ENCODE peak calls at places on chromosomes 5 and 9, in four cellular contexts. O is IMR-90, N is HCT116, W is breast epithelium. B is an unnamed sample. For H3K9me3, the result is how much of the 10 kb centered on the place peaks cover.

GRCh38 chr9:33151007-33151557 is 16.1 kb downstream of the B4GALT1 start:
- DNase-seq in O (peak), N (no peak), W (no peak), B (no peak)

GRCh38 chr5:43155394-43156096 is 34.8 kb downstream of the ZNF131 start:
- DNase-seq in O (no peak), N (no peak), W (no peak), B (no peak)

GRCh38 chr5:138504799-138505198 is 38.2 kb downstream of the ETF1 start:
- DNase-seq in O (no peak), N (no peak), W (no peak), B (no peak)

GRCh38 chr9:110891760-110892159 is 146.5 kb downstream of the LPAR1 start:
- DNase-seq in O (peak), N (no peak), W (no peak), B (no peak)

GRCh38 chr9:129886226-129887174 is 51.2 kb downstream of the USP20 start:
- DNase-seq in O (no peak), N (no peak), W (no peak), B (peak)

GRCh38 chr5:116371935-116372334 is 202.7 kb downstream of the SEMA6A start:
- DNase-seq in O (no peak), N (no peak), W (no peak), B (no peak)

GRCh38 chr9:15144567-15145174 is 162.3 kb downstream of the TTC39B start:
- DNase-seq in O (no peak), N (peak), W (no peak), B (no peak)

GRCh38 chr9:37929441-37929895 is 25.5 kb upstream of the SLC25A51 start:
- DNase-seq in O (peak), N (peak), W (no peak), B (no peak)

GRCh38 chr5:95080456-95080855 is 204.4 kb downstream of the MCTP1 start:
- DNase-seq in O (no peak), N (no peak), W (no peak), B (no peak)

GRCh38 chr5:78896128-78896527 is 89.0 kb downstream of the ARSB start:
- DNase-seq in O (peak), N (no peak), W (no peak), B (no peak)

GRCh38 chr5:160197341-160198147 is 31.8 kb upstream of the FABP6 start:
- DNase-seq in O (peak), N (no peak), W (no peak), B (no peak)

GRCh38 chr5:72510610-72511121 is 3.5 kb upstream of the ZNF366 start:
- DNase-seq in O (peak), N (no peak), W (no peak), B (no peak)

GRCh38 chr5:103425686-103426454 is 136.7 kb downstream of the NUDT12 start:
- DNase-seq in O (peak), N (no peak), W (no peak), B (no peak)

GRCh38 chr9:136729144-136729543 is 13.6 kb downstream of the LCN10 start:
- DNase-seq in O (no peak), N (no peak), W (no peak), B (no peak)

GRCh38 chr5:67992919-67993318 is 222.6 kb upstream of the PIK3R1 start:
- DNase-seq in O (peak), N (no peak), W (no peak), B (no peak)

GRCh38 chr5:63962345-63962744 is at the start of gene HTR1A:
- DNase-seq in O (no peak), N (no peak), W (no peak), B (no peak)

GRCh38 chr5:133723651-133724366 is 111.5 kb upstream of the FSTL4 start:
- DNase-seq in O (no peak), N (no peak), W (no peak), B (no peak)

GRCh38 chr9:96612105-96612965 is 7.3 kb downstream of the CDC14B start:
- DNase-seq in O (peak), N (no peak), W (no peak), B (no peak)

GRCh38 chr5:171428849-171429542 is 9.5 kb downstream of the FGF18 start:
- DNase-seq in O (no peak), N (no peak), W (no peak), B (no peak)

GRCh38 chr5:133460172-133460758 is 152.1 kb downstream of the FSTL4 start:
- DNase-seq in O (no peak), N (peak), W (no peak), B (no peak)

GRCh38 chr5:123545506-123545905 is 33.5 kb downstream of the CSNK1G3 start:
- DNase-seq in O (no peak), N (no peak), W (no peak), B (no peak)

GRCh38 chr5:158770506-158770905 is 329.2 kb downstream of the EBF1 start:
- DNase-seq in O (no peak), N (peak), W (no peak), B (no peak)

GRCh38 chr9:11356101-11356500 is 743.3 kb upstream of the PTPRD start:
- DNase-seq in O (no peak), N (no peak), W (no peak), B (no peak)

GRCh38 chr9:85960688-85961093 is 19.7 kb downstream of the NAA35 start:
- DNase-seq in O (peak), N (no peak), W (no peak), B (no peak)

GRCh38 chr9:2234371-2234893 is 219.3 kb downstream of the SMARCA2 start:
- DNase-seq in O (peak), N (no peak), W (no peak), B (no peak)

GRCh38 chr9:89277043-89277442 is 34.0 kb upstream of the CKS2 start:
- DNase-seq in O (no peak), N (no peak), W (no peak), B (no peak)
- H3K9me3 ChIP-seq in O (under half), N (under half), W (under half), B (under half)

DNA sequence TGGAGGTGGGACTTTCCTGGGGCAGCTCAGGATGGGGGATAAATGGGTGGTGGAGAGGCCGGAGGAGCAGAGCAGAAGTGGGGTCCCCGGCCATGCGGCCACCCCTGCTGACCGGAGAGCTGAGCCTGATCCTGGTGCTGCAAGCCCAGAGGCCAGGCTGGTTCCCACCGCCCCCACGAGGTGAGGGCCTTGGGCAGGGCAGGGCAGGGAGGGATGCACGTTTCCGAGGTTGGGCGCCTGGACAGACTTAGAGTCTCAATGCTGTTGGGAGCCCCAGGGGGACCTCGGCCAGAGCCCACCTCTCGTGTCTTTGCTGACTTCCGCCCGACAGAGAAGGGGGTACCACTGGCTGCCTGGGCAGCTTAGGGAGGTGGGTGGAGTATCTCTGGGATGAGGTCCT is 5.5 kb downstream of the OBP2A start:
- DNase-seq in O (no peak), N (no peak), W (no peak), B (no peak)
- H3K9me3 ChIP-seq in O (under half), N (under half), W (under half), B (under half)

GRCh38 chr5:96742519-96742918 is 65.2 kb downstream of the ERAP1 start:
- DNase-seq in O (no peak), N (no peak), W (no peak), B (no peak)
- H3K9me3 ChIP-seq in O (under half), N (under half), W (under half), B (under half)

GRCh38 chr9:77017505-77017894 is 2.0 kb upstream of the FOXB2 start:
- DNase-seq in O (no peak), N (no peak), W (no peak), B (no peak)

GRCh38 chr9:77018058-77019009 is 1.1 kb upstream of the FOXB2 start:
- DNase-seq in O (no peak), N (no peak), W (no peak), B (no peak)

GRCh38 chr9:77020438-77021264 is 1.2 kb downstream of the FOXB2 start:
- DNase-seq in O (no peak), N (no peak), W (no peak), B (no peak)

GRCh38 chr9:77019810-77020437 is 469 bp downstream of the FOXB2 start:
- DNase-seq in O (no peak), N (no peak), W (no peak), B (no peak)

DNA sequence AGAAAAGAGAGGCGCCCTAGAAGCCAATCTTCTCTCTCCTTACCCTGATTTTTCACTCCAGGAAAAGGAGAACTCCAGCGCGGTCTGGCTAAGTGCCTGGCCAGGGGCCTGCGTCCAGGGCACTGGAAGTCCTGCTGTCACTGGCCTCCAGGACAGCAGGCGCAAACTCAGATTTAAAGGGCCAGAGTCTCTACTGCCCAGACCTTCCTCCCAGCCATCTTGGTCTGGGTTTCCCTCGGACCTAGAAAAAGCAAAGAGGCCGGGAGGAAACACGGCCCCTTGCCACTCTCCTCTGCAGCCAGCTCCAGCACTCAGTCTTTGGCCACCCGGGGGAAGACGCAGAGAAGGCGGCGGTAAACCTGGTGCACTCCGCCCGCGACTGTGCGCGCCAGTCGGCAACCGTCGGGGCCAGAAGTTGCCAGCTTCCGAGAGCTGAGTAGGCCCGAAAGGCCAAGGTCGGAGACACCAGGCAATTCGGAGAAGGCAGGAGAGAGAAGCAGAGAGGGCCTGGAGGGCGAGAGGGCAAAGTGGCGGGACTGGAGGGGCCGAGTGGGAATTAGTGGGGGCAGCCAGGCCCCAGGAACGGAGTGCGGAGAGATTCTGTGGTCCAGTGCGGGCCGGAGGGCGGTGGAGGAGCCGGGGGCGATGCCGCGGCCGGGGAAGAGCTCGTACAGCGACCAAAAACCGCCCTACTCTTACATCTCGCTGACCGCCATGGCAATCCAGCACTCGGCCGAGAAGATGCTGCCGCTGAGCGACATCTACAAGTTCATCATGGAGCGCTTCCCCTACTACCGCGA is at the start of gene FOXB2:
- DNase-seq in O (no peak), N (no peak), W (no peak), B (no peak)
- H3K9me3 ChIP-seq in O (under half), N (under half), W (under half), B (under half)

GRCh38 chr5:180241600-180241999 is 32.6 kb upstream of the RASGEF1C start:
- DNase-seq in O (no peak), N (no peak), W (no peak), B (no peak)
- H3K9me3 ChIP-seq in O (under half), N (under half), W (under half), B (under half)

GRCh38 chr5:93926831-93927600 is 185.6 kb upstream of the POU5F2 start:
- DNase-seq in O (peak), N (no peak), W (no peak), B (no peak)
- H3K9me3 ChIP-seq in O (under half), N (under half), W (under half), B (under half)

GRCh38 chr5:180848265-180848664 is 12.8 kb downstream of the ZFP62 start:
- DNase-seq in O (no peak), N (no peak), W (no peak), B (no peak)
- H3K9me3 ChIP-seq in O (half or more), N (under half), W (under half), B (under half)

GRCh38 chr9:35193762-35194161 is 32.0 kb downstream of the UNC13B start:
- DNase-seq in O (peak), N (no peak), W (no peak), B (no peak)
- H3K9me3 ChIP-seq in O (under half), N (under half), W (under half), B (under half)

GRCh38 chr9:138122676-138123075 is 245.1 kb downstream of the CACNA1B start:
- DNase-seq in O (no peak), N (no peak), W (no peak), B (no peak)
- H3K9me3 ChIP-seq in O (under half), N (under half), W (under half), B (under half)

GRCh38 chr5:18095061-18095460 is 460.8 kb downstream of the TAF11L14 start:
- DNase-seq in O (no peak), N (no peak), W (no peak), B (no peak)
- H3K9me3 ChIP-seq in O (under half), N (under half), W (under half), B (under half)